ENCODE peak calls at places on chromosomes 7 and 10, in four cellular contexts. O, N, X and C are unnamed samples.

GRCh38 chr10:122141821-122142651 is 129.1 kb upstream of the BTBD16 start:
- DNase-seq in O (peak; percentile 63), N (no peak), X (no peak), C (no peak)

GRCh38 chr7:44050121-44050914 is 5.8 kb downstream of the DBNL start:
- DNase-seq in O (no peak), N (no peak), X (no peak), C (no peak)

GRCh38 chr7:28123752-28124151 is 56.8 kb downstream of the JAZF1 start:
- DNase-seq in O (no peak), N (no peak), X (no peak), C (no peak)

GRCh38 chr7:36473454-36474282 is 84.0 kb downstream of the ANLN start:
- DNase-seq in O (no peak), N (peak; percentile 50), X (peak; percentile 80), C (peak; percentile 30)

GRCh38 chr10:71255817-71256660 is 43.7 kb downstream of the UNC5B start:
- DNase-seq in O (peak; percentile 91), N (peak; percentile 86), X (no peak), C (no peak)

GRCh38 chr7:50640256-50640655 is 75.1 kb upstream of the DDC start:
- DNase-seq in O (no peak), N (no peak), X (no peak), C (no peak)

GRCh38 chr10:125079091-125079600 is 81.2 kb downstream of the CTBP2 start:
- DNase-seq in O (no peak), N (no peak), X (no peak), C (no peak)

GRCh38 chr7:47940482-47941001 is 7.7 kb downstream of the PKD1L1 start:
- DNase-seq in O (peak; percentile 77), N (no peak), X (no peak), C (no peak)

GRCh38 chr7:141864765-141865447 is 23.6 kb upstream of the PRSS37 start:
- DNase-seq in O (no peak), N (no peak), X (no peak), C (no peak)

GRCh38 chr10:91816986-91817385 is 18.8 kb downstream of the TNKS2 start:
- DNase-seq in O (no peak), N (no peak), X (no peak), C (no peak)

GRCh38 chr10:21516270-21517131 is 9.0 kb downstream of the SKIDA1 start:
- DNase-seq in O (peak; percentile 78), N (peak; percentile 52), X (peak; percentile 83), C (no peak)

GRCh38 chr10:44427479-44427878 is 42.6 kb upstream of the CXCL12 start:
- DNase-seq in O (no peak), N (no peak), X (no peak), C (no peak)

GRCh38 chr10:100670828-100671479 is 74.4 kb upstream of the PAX2 start:
- DNase-seq in O (no peak), N (no peak), X (peak; percentile 73), C (no peak)

GRCh38 chr10:102812213-102812876 is 24.9 kb downstream of the CYP17A1 start:
- DNase-seq in O (no peak), N (no peak), X (no peak), C (no peak)

GRCh38 chr7:2048531-2048930 is 184.2 kb downstream of the MAD1L1 start:
- DNase-seq in O (no peak), N (no peak), X (no peak), C (no peak)

GRCh38 chr10:131907679-131908078 is 6.9 kb downstream of the PPP2R2D start:
- DNase-seq in O (no peak), N (no peak), X (no peak), C (no peak)

GRCh38 chr10:71975087-71975890 is 11.1 kb downstream of the CHST3 start:
- DNase-seq in O (no peak), N (peak; percentile 74), X (no peak), C (no peak)

GRCh38 chr10:74792726-74793125 is 33.7 kb upstream of the KAT6B start:
- DNase-seq in O (no peak), N (no peak), X (no peak), C (no peak)

GRCh38 chr7:88243345-88243909 is 23.6 kb upstream of the SRI start:
- DNase-seq in O (peak; percentile 44), N (peak; percentile 63), X (peak; percentile 78), C (peak; percentile 5)

GRCh38 chr10:125123363-125124113 is 36.8 kb downstream of the CTBP2 start:
- DNase-seq in O (peak; percentile 69), N (peak; percentile 84), X (no peak), C (no peak)

GRCh38 chr7:47653550-47654351 is 71.8 kb upstream of the TNS3 start:
- DNase-seq in O (peak; percentile 81), N (peak; percentile 55), X (peak; percentile 15), C (no peak)

GRCh38 chr7:139153832-139154231 is 44.3 kb upstream of the ZC3HAV1 start:
- DNase-seq in O (peak; percentile 68), N (no peak), X (no peak), C (no peak)

GRCh38 chr10:33155720-33156638 is 178.5 kb downstream of the NRP1 start:
- DNase-seq in O (peak; percentile 91), N (peak; percentile 21), X (peak; percentile 71), C (no peak)

GRCh38 chr10:119410361-119411116 is 132.0 kb downstream of the RGS10 start:
- DNase-seq in O (no peak), N (no peak), X (no peak), C (no peak)

GRCh38 chr10:119408969-119409371 is 133.5 kb downstream of the RGS10 start:
- DNase-seq in O (peak; percentile 60), N (no peak), X (no peak), C (no peak)

GRCh38 chr10:119408072-119408471 is 134.4 kb downstream of the RGS10 start:
- DNase-seq in O (no peak), N (no peak), X (no peak), C (no peak)

GRCh38 chr10:119409385-119409784 is 133.1 kb downstream of the RGS10 start:
- DNase-seq in O (no peak), N (no peak), X (no peak), C (no peak)

DNA sequence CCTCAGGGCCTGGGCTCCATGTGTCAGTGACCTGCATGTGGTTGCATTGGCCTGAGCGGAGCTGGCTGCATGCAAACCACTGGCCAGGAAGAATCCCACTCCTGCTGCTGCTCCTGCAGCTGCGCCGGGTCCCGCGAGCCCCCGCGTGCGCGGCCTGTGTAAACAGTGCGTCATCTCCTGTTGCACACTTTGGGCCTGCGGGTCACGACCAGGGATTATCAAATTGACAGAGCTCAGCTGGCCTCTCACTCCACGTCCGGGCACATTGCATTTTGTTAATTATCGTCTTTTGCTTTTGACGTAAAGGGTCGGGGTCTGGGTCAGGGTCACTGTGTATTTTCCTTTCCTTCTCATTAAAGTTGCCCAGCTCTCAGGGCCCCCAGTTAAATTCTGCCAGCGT is 132.6 kb downstream of the RGS10 start:
- DNase-seq in O (peak; percentile 97), N (no peak), X (no peak), C (no peak)
- H3K4me1 ChIP-seq in O (peaks cover 44% of the 10 kb centered on the region), N (no peaks in the 10 kb centered on the region), X (no peaks in the 10 kb centered on the region), C (peaks cover 39% of the 10 kb centered on the region)

GRCh38 chr7:126727930-126728331 is 524.8 kb downstream of the GRM8 start:
- DNase-seq in O (no peak), N (peak; percentile 16), X (no peak), C (no peak)

GRCh38 chr7:126723966-126724544 is 528.7 kb downstream of the GRM8 start:
- DNase-seq in O (no peak), N (no peak), X (no peak), C (no peak)

DNA sequence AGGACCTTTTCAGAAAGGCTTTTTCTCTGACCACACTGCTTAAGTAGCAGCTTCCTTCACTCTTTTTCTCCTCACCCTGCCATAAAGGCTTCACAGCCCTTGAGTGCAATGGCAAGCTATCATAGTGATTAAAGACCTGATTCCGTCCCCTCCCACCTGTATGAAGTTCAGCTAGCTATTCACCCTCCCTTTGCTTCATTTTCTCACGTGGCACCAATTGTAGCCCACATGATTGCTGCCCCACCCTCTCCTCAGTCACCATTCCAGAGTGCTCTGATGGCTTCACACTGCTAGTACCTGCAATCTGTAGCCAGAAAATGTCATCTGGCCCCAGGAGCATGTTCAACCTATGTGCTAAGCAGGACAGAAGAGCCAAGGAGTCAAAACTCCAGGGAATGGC is 523.8 kb downstream of the GRM8 start:
- DNase-seq in O (no peak), N (no peak), X (no peak), C (no peak)
- H2AFZ ChIP-seq in O (no peak overlapping the region), N (no peak overlapping the region), X (no peak overlapping the region), C (no peak overlapping the region)

GRCh38 chr10:95391570-95392249 is 100.9 kb upstream of the PDLIM1 start:
- DNase-seq in O (peak; percentile 46), N (no peak), X (peak; percentile 77), C (peak; percentile 21)
- H3K4me1 ChIP-seq in O (no peaks in the 10 kb centered on the region), N (peaks cover 59% of the 10 kb centered on the region), X (no peaks in the 10 kb centered on the region), C (peaks cover 3% of the 10 kb centered on the region)

DNA sequence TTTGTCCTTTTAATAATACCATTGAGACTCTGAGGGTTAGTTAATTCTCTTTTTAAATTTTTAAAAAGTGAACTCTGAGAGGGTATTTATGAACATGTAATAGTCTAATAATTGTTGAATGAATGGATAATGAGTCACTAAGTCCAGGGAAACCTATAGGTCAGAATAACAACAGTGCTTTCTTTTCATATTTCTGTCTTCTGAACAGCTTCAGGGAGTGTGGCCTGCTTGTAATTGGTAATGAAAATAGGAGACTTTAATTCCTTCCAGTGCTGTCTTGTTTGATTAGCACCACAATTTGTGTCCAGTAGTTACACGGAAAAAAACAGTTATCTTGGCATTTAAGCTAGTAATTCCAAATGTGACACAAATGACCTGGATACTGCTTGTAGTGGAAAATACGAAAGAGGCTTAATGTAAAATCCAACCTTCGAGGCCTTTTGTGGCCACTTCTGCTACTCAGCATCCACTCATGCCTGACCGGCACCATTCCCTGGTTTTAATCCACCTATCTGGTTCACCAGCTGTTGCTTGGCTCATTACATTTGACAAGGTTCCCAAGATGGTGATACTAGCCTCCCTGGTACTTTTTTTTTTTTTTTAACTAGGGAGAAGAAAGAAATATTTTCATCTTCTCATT is 149.3 kb upstream of the IMMP2L start:
- DNase-seq in O (no peak), N (no peak), X (no peak), C (no peak)
- H2AFZ ChIP-seq in O (no peak overlapping the region), N (no peak overlapping the region), X (no peak overlapping the region), C (no peak overlapping the region)

GRCh38 chr10:11870900-11871407 is 47.8 kb downstream of the PROSER2 start:
- DNase-seq in O (no peak), N (no peak), X (no peak), C (no peak)
- H3K4me1 ChIP-seq in O (peaks cover 12% of the 10 kb centered on the region), N (peaks cover 29% of the 10 kb centered on the region), X (peaks cover 27% of the 10 kb centered on the region), C (peaks cover 13% of the 10 kb centered on the region)

GRCh38 chr7:97731736-97732370 is at the start of gene TAC1:
- DNase-seq in O (no peak), N (no peak), X (peak; percentile 74), C (peak; percentile 43)
- H2AFZ ChIP-seq in O (peak within 1 kb of the TSS; percentile 34), N (no peak within 1 kb of the TSS), X (peak within 1 kb of the TSS; percentile 92), C (peak within 1 kb of the TSS; percentile 96)